ENCODE peak calls at places on chromosomes 13 and 19, in five cellular contexts. H is stimulated activated CD8-positive, alpha-beta memory T cell treated with anti-CD3 and anti-CD28 coated beads, Interleukin-15, amount 100 ng/mL, for 24 hours; L is NB4; E is amniotic epithelial cell; S is GM12865. D is an unnamed sample.

GRCh38 chr13:27783111-27783510 is 9.2 kb upstream of the GSX1 start:
- DNase-seq in L (no peak), E (peak), H (no peak), S (peak), D (no peak)

GRCh38 chr13:94050686-94051085 is 428.8 kb downstream of the DCT start:
- DNase-seq in E (no peak), S (no peak), H (no peak), L (no peak), D (no peak)

GRCh38 chr13:23609414-23610186 is 39.4 kb downstream of the TNFRSF19 start:
- DNase-seq in S (peak), H (no peak), L (no peak), E (peak), D (no peak)

GRCh38 chr19:15225797-15226196 is 6.5 kb downstream of the EPHX3 start:
- DNase-seq in L (no peak), H (no peak), S (no peak), E (no peak), D (no peak)

GRCh38 chr19:54316746-54317107 is 3.8 kb upstream of the LILRA5 start:
- DNase-seq in H (no peak), S (no peak), E (no peak), L (no peak), D (no peak)

GRCh38 chr13:20336761-20337160 is 104.6 kb upstream of the GJB6 start:
- DNase-seq in L (no peak), S (no peak), H (no peak), E (no peak), D (no peak)

GRCh38 chr19:8505680-8506401 is 3.4 kb upstream of the PRAM1 start:
- DNase-seq in S (peak), E (peak), L (peak), H (peak), D (peak)

GRCh38 chr13:111166882-111167281 is 51.8 kb downstream of the ARHGEF7 start:
- DNase-seq in S (peak), L (no peak), E (no peak), H (no peak), D (no peak)

GRCh38 chr13:19864018-19864338 is 529 bp upstream of the ZMYM5 start:
- DNase-seq in E (peak), L (peak), S (peak), H (peak), D (no peak)

GRCh38 chr19:33686246-33686645 is 64.5 kb downstream of the CHST8 start:
- DNase-seq in L (no peak), H (no peak), E (no peak), S (no peak), D (no peak)

GRCh38 chr13:33787051-33787591 is 30.8 kb upstream of the RFC3 start:
- DNase-seq in L (peak), H (no peak), E (no peak), S (peak), D (no peak)

D was measured in stimulated activated effector memory CD8-positive, alpha-beta T cell treated with anti-CD3 and anti-CD28 coated beads, Interleukin-12 subunit alpha, Interleukin-12 subunit beta, amount 100 ng/mL, for 72 hours.